ENCODE peak calls at places on chromosomes 16 and 17, in five cellular contexts. One of them, this sample, is unnamed.

GRCh38 chr16:51151435-51151950 is 423 bp upstream of the SALL1 start:
- DNase-seq in SK-N-SH: peak
- DNase-seq in HL-60: no peak
- DNase-seq in heart right ventricle: peak
- DNase-seq in stomach: peak
- DNase-seq in this sample: peak

GRCh38 chr17:64231567-64232141 is 31.4 kb downstream of the TEX2 start:
- DNase-seq in SK-N-SH: no peak
- DNase-seq in HL-60: no peak
- DNase-seq in heart right ventricle: no peak
- DNase-seq in stomach: no peak
- DNase-seq in this sample: no peak

GRCh38 chr16:77194295-77195231 is 3.6 kb downstream of the MON1B start:
- DNase-seq in SK-N-SH: no peak
- DNase-seq in HL-60: no peak
- DNase-seq in heart right ventricle: no peak
- DNase-seq in stomach: no peak
- DNase-seq in this sample: no peak

GRCh38 chr17:9755083-9755482 is 36.3 kb downstream of the DHRS7C start:
- DNase-seq in SK-N-SH: no peak
- DNase-seq in HL-60: no peak
- DNase-seq in heart right ventricle: no peak
- DNase-seq in stomach: no peak
- DNase-seq in this sample: no peak

GRCh38 chr17:8552582-8553320 is 77.8 kb downstream of the MYH10 start:
- DNase-seq in SK-N-SH: no peak
- DNase-seq in HL-60: no peak
- DNase-seq in heart right ventricle: no peak
- DNase-seq in stomach: no peak
- DNase-seq in this sample: no peak

GRCh38 chr16:46638947-46639925 is 18.1 kb upstream of the SHCBP1 start:
- DNase-seq in SK-N-SH: no peak
- DNase-seq in HL-60: no peak
- DNase-seq in heart right ventricle: no peak
- DNase-seq in stomach: no peak
- DNase-seq in this sample: no peak

GRCh38 chr17:32515677-32516383 is 29.0 kb downstream of the CDK5R1 start:
- DNase-seq in SK-N-SH: no peak
- DNase-seq in HL-60: no peak
- DNase-seq in heart right ventricle: no peak
- DNase-seq in stomach: no peak
- DNase-seq in this sample: no peak

GRCh38 chr17:45131616-45132301 is 556 bp downstream of the PLCD3 start:
- DNase-seq in SK-N-SH: peak
- DNase-seq in HL-60: no peak
- DNase-seq in heart right ventricle: peak
- DNase-seq in stomach: peak
- DNase-seq in this sample: peak

GRCh38 chr17:16250635-16251034 is 33.6 kb downstream of the PIGL start:
- DNase-seq in SK-N-SH: no peak
- DNase-seq in HL-60: no peak
- DNase-seq in heart right ventricle: no peak
- DNase-seq in stomach: no peak
- DNase-seq in this sample: no peak

GRCh38 chr17:62625870-62626200 is 1.6 kb upstream of the MRC2 start:
- DNase-seq in SK-N-SH: peak
- DNase-seq in HL-60: no peak
- DNase-seq in heart right ventricle: no peak
- DNase-seq in stomach: no peak
- DNase-seq in this sample: no peak

GRCh38 chr16:27505297-27506236 is 44.1 kb downstream of the GTF3C1 start:
- DNase-seq in SK-N-SH: no peak
- DNase-seq in HL-60: no peak
- DNase-seq in heart right ventricle: no peak
- DNase-seq in stomach: no peak
- DNase-seq in this sample: no peak

GRCh38 chr17:8206536-8206935 is 3.8 kb downstream of the AURKB start:
- DNase-seq in SK-N-SH: no peak
- DNase-seq in HL-60: no peak
- DNase-seq in heart right ventricle: no peak
- DNase-seq in stomach: no peak
- DNase-seq in this sample: no peak

GRCh38 chr16:88896238-88897065 is 30.0 kb upstream of the PABPN1L start:
- DNase-seq in SK-N-SH: no peak
- DNase-seq in HL-60: no peak
- DNase-seq in heart right ventricle: no peak
- DNase-seq in stomach: no peak
- DNase-seq in this sample: no peak

GRCh38 chr17:33220031-33220430 is 73.1 kb downstream of the ASIC2 start:
- DNase-seq in SK-N-SH: no peak
- DNase-seq in HL-60: no peak
- DNase-seq in heart right ventricle: no peak
- DNase-seq in stomach: no peak
- DNase-seq in this sample: no peak

GRCh38 chr16:7140899-7141298 is 191.7 kb upstream of the RBFOX1 start:
- DNase-seq in SK-N-SH: no peak
- DNase-seq in HL-60: no peak
- DNase-seq in heart right ventricle: no peak
- DNase-seq in stomach: no peak
- DNase-seq in this sample: no peak

GRCh38 chr16:8048433-8048832 is 541.9 kb downstream of the TMEM114 start:
- DNase-seq in SK-N-SH: no peak
- DNase-seq in HL-60: no peak
- DNase-seq in heart right ventricle: no peak
- DNase-seq in stomach: no peak
- DNase-seq in this sample: no peak

GRCh38 chr16:86983621-86984020 is 333.6 kb downstream of the C16orf95 start:
- DNase-seq in SK-N-SH: no peak
- DNase-seq in HL-60: no peak
- DNase-seq in heart right ventricle: no peak
- DNase-seq in stomach: no peak
- DNase-seq in this sample: no peak

GRCh38 chr16:87344931-87345631 is 27.9 kb upstream of the C16orf95 start:
- DNase-seq in SK-N-SH: no peak
- DNase-seq in HL-60: peak
- DNase-seq in heart right ventricle: peak
- DNase-seq in stomach: peak
- DNase-seq in this sample: no peak

GRCh38 chr17:69959291-69959690 is 115.7 kb upstream of the KCNJ16 start:
- DNase-seq in SK-N-SH: no peak
- DNase-seq in HL-60: no peak
- DNase-seq in heart right ventricle: no peak
- DNase-seq in stomach: no peak
- DNase-seq in this sample: no peak

GRCh38 chr17:17570207-17570797 is 21.2 kb downstream of the PEMT start:
- DNase-seq in SK-N-SH: peak
- DNase-seq in HL-60: no peak
- DNase-seq in heart right ventricle: peak
- DNase-seq in stomach: peak
- DNase-seq in this sample: peak

GRCh38 chr16:55632259-55632658 is 23.5 kb upstream of the SLC6A2 start:
- DNase-seq in SK-N-SH: no peak
- DNase-seq in HL-60: no peak
- DNase-seq in heart right ventricle: no peak
- DNase-seq in stomach: no peak
- DNase-seq in this sample: no peak

GRCh38 chr17:4986951-4987766 is at the start of gene CAMTA2:
- DNase-seq in SK-N-SH: peak
- DNase-seq in HL-60: peak
- DNase-seq in heart right ventricle: peak
- DNase-seq in stomach: peak
- DNase-seq in this sample: peak

GRCh38 chr16:77995843-77996455 is 26.4 kb upstream of the CLEC3A start:
- DNase-seq in SK-N-SH: no peak
- DNase-seq in HL-60: no peak
- DNase-seq in heart right ventricle: no peak
- DNase-seq in stomach: no peak
- DNase-seq in this sample: no peak

GRCh38 chr17:19904412-19904811 is 36.7 kb upstream of the ULK2 start:
- DNase-seq in SK-N-SH: no peak
- DNase-seq in HL-60: no peak
- DNase-seq in heart right ventricle: no peak
- DNase-seq in stomach: no peak
- DNase-seq in this sample: no peak

GRCh38 chr17:19940722-19941464 is 36.7 kb downstream of the AKAP10 start:
- DNase-seq in SK-N-SH: no peak
- DNase-seq in HL-60: no peak
- DNase-seq in heart right ventricle: no peak
- DNase-seq in stomach: no peak
- DNase-seq in this sample: no peak

DNA sequence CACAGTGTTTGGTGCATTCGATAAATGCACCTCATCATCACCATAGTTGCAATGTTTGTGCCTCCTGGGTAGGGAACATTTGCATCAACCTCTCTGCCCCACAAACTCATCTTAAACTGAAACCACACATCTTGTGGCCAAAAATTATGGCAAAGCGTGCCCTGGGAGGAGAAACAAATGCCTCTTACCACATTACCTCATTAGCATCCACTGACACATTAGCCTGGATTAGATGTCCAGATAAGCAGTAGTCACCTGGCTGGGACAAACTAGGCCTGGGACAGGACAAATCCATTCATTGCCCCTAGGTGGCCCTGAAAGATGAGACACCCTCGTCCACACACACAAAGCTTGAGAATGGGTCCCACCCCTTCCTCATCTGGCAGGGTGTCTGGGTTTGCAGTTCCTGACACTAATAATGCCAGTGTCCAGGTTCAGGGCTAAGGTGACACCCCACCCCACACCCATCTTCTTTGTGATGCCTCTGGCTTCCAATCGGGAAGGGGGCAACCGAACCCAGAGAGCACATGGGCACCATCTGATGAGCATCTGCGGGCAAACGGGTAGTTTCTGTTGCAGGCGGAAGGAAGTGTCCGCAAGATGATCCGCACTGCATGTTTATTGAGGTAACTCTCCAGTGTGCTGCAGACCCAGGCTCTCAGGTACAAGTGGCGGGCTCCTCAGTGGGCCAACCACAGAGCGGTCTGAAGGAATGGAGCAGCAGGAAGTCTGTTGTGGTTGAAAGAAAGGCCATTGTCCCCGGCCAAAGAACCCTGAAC is 8.6 kb downstream of the XYLT1 start:
- DNase-seq in SK-N-SH: no peak
- DNase-seq in HL-60: peak
- DNase-seq in heart right ventricle: no peak
- DNase-seq in stomach: no peak
- DNase-seq in this sample: no peak
- TF ChIP-seq CTCF in SK-N-SH: peak
- TF ChIP-seq CTCF in HL-60: peak
- TF ChIP-seq CTCF in heart right ventricle: no peak
- TF ChIP-seq CTCF in stomach: no peak
- TF ChIP-seq CTCF in this sample: no peak

GRCh38 chr17:34254146-34254545 is 939 bp upstream of the CCL2 start:
- DNase-seq in SK-N-SH: no peak
- DNase-seq in HL-60: no peak
- DNase-seq in heart right ventricle: no peak
- DNase-seq in stomach: no peak
- DNase-seq in this sample: no peak

GRCh38 chr17:34254651-34255380 is at the start of gene CCL2:
- DNase-seq in SK-N-SH: peak
- DNase-seq in HL-60: peak
- DNase-seq in heart right ventricle: peak
- DNase-seq in stomach: peak
- DNase-seq in this sample: peak

GRCh38 chr17:34255381-34255732 is 272 bp downstream of the CCL2 start:
- DNase-seq in SK-N-SH: no peak
- DNase-seq in HL-60: no peak
- DNase-seq in heart right ventricle: no peak
- DNase-seq in stomach: no peak
- DNase-seq in this sample: no peak

GRCh38 chr17:34257299-34257985 is 2.4 kb downstream of the CCL2 start:
- DNase-seq in SK-N-SH: no peak
- DNase-seq in HL-60: no peak
- DNase-seq in heart right ventricle: no peak
- DNase-seq in stomach: no peak
- DNase-seq in this sample: no peak

DNA sequence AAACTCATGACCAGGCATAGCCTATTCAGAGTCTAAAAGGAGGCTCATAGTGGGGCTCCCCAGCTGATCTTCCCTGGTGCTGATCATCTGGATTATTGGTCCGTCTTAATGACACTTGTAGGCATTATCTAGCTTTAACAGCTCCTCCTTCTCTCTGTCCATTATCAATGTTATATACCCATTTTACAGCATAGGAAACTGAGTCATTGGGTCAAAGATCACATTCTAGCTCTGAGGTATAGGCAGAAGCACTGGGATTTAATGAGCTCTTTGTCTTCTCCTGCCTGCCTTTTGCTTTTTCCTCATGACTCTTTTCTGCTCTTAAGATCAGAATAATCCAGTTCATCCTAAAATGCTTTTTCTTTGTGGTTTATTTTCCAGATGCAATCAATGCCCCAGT is 756 bp downstream of the CCL2 start:
- DNase-seq in SK-N-SH: no peak
- DNase-seq in HL-60: no peak
- DNase-seq in heart right ventricle: no peak
- DNase-seq in stomach: no peak
- DNase-seq in this sample: no peak
- H3K4me3 ChIP-seq in SK-N-SH: peak
- H3K4me3 ChIP-seq in HL-60: peak
- H3K4me3 ChIP-seq in heart right ventricle: peak
- H3K4me3 ChIP-seq in stomach: peak
- H3K4me3 ChIP-seq in this sample: no peak

GRCh38 chr17:76844846-76845245 is 23.4 kb upstream of the MGAT5B start:
- DNase-seq in SK-N-SH: no peak
- DNase-seq in HL-60: no peak
- DNase-seq in heart right ventricle: no peak
- DNase-seq in stomach: no peak
- DNase-seq in this sample: no peak
- H3K27ac ChIP-seq in SK-N-SH: peak
- H3K27ac ChIP-seq in HL-60: no peak
- H3K27ac ChIP-seq in heart right ventricle: no peak
- H3K27ac ChIP-seq in stomach: no peak
- H3K27ac ChIP-seq in this sample: no peak

DNA sequence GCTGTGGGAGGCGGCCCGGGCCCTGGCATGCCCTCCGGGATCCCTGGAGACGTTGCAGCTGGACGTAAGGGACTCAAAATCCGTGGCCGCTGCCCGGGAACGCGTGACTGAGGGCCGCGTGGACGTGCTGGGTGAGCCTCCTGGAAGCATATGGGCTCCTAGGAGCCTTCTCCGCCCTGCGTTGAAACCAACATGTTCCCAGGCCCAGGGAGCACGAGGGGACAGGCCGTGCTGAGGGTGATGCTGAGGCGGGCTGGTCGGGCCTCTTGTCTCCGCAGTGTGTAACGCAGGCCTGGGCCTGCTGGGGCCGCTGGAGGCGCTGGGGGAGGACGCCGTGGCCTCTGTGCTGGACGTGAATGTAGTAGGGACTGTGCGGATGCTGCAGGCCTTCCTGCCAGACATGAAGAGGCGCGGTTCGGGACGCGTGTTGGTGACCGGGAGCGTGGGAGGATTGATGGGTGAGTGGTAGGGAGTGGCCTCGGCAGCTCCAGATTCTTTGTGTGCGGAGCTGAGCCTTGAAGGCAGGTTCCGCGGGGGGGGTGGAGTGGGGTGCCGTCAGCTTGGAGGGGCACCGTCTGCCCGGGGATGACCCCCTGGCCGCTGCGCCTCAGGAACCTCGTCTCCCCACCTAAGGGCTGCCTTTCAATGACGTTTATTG is 567 bp downstream of the HSD17B1 start:
- DNase-seq in SK-N-SH: peak
- DNase-seq in HL-60: no peak
- DNase-seq in heart right ventricle: no peak
- DNase-seq in stomach: no peak
- DNase-seq in this sample: peak
- TF ChIP-seq CTCF in SK-N-SH: peak
- TF ChIP-seq CTCF in HL-60: no peak
- TF ChIP-seq CTCF in heart right ventricle: no peak
- TF ChIP-seq CTCF in stomach: no peak
- TF ChIP-seq CTCF in this sample: no peak